ENCODE peak calls at places on chromosomes 5 and 9, in eight cellular contexts. One of them, this sample, is unnamed.

GRCh38 chr9:89791754-89792153 is 186.9 kb downstream of the GADD45G start:
- DNase-seq in stomach: no peak
- DNase-seq in tibial nerve: no peak
- DNase-seq in tibial artery: no peak
- DNase-seq in IMR-90: no peak
- DNase-seq in neural progenitor cell: no peak
- DNase-seq in sigmoid colon: no peak
- DNase-seq in heart right ventricle: no peak
- DNase-seq in this sample: peak; percentile 71

GRCh38 chr5:146529984-146530383 is 14.0 kb upstream of the GPR151 start:
- DNase-seq in stomach: no peak
- DNase-seq in tibial nerve: no peak
- DNase-seq in tibial artery: no peak
- DNase-seq in IMR-90: no peak
- DNase-seq in neural progenitor cell: no peak
- DNase-seq in sigmoid colon: no peak
- DNase-seq in heart right ventricle: no peak
- DNase-seq in this sample: no peak

GRCh38 chr5:170643591-170643990 is 139.8 kb downstream of the KCNIP1 start:
- DNase-seq in stomach: no peak
- DNase-seq in tibial nerve: no peak
- DNase-seq in tibial artery: peak; percentile 55
- DNase-seq in IMR-90: no peak
- DNase-seq in neural progenitor cell: no peak
- DNase-seq in sigmoid colon: peak; percentile 49
- DNase-seq in heart right ventricle: no peak
- DNase-seq in this sample: peak; percentile 56

GRCh38 chr5:67196537-67197059 is at the start of gene CD180:
- DNase-seq in stomach: no peak
- DNase-seq in tibial nerve: no peak
- DNase-seq in tibial artery: no peak
- DNase-seq in IMR-90: no peak
- DNase-seq in neural progenitor cell: no peak
- DNase-seq in sigmoid colon: no peak
- DNase-seq in heart right ventricle: peak; percentile 37
- DNase-seq in this sample: no peak

GRCh38 chr5:178590924-178591423 is 781 bp upstream of the COL23A1 start:
- DNase-seq in stomach: no peak
- DNase-seq in tibial nerve: no peak
- DNase-seq in tibial artery: no peak
- DNase-seq in IMR-90: peak; percentile 4
- DNase-seq in neural progenitor cell: no peak
- DNase-seq in sigmoid colon: no peak
- DNase-seq in heart right ventricle: peak; percentile 18
- DNase-seq in this sample: no peak

GRCh38 chr5:133015466-133015865 is 10.9 kb downstream of the ZCCHC10 start:
- DNase-seq in stomach: no peak
- DNase-seq in tibial nerve: no peak
- DNase-seq in tibial artery: no peak
- DNase-seq in IMR-90: no peak
- DNase-seq in neural progenitor cell: no peak
- DNase-seq in sigmoid colon: no peak
- DNase-seq in heart right ventricle: no peak
- DNase-seq in this sample: no peak

GRCh38 chr5:132002701-132003100 is 8.8 kb downstream of the ACSL6 start:
- DNase-seq in stomach: no peak
- DNase-seq in tibial nerve: no peak
- DNase-seq in tibial artery: no peak
- DNase-seq in IMR-90: no peak
- DNase-seq in neural progenitor cell: no peak
- DNase-seq in sigmoid colon: no peak
- DNase-seq in heart right ventricle: no peak
- DNase-seq in this sample: no peak

GRCh38 chr5:135398855-135399837 is at the start of gene MACROH2A1:
- DNase-seq in stomach: peak; percentile 92
- DNase-seq in tibial nerve: peak; percentile 86
- DNase-seq in tibial artery: peak; percentile 93
- DNase-seq in IMR-90: peak; percentile 79
- DNase-seq in neural progenitor cell: peak; percentile 92
- DNase-seq in sigmoid colon: peak; percentile 94
- DNase-seq in heart right ventricle: peak; percentile 91
- DNase-seq in this sample: peak; percentile 91

GRCh38 chr5:180343846-180344327 is 9.2 kb downstream of the GFPT2 start:
- DNase-seq in stomach: no peak
- DNase-seq in tibial nerve: peak; percentile 73
- DNase-seq in tibial artery: no peak
- DNase-seq in IMR-90: no peak
- DNase-seq in neural progenitor cell: peak; percentile 49
- DNase-seq in sigmoid colon: peak; percentile 78
- DNase-seq in heart right ventricle: no peak
- DNase-seq in this sample: no peak

GRCh38 chr5:163079618-163080017 is 357.8 kb upstream of the CCNG1 start:
- DNase-seq in stomach: no peak
- DNase-seq in tibial nerve: no peak
- DNase-seq in tibial artery: no peak
- DNase-seq in IMR-90: no peak
- DNase-seq in neural progenitor cell: no peak
- DNase-seq in sigmoid colon: no peak
- DNase-seq in heart right ventricle: no peak
- DNase-seq in this sample: no peak

GRCh38 chr9:129755151-129755550 is 2.3 kb upstream of the PTGES start:
- DNase-seq in stomach: no peak
- DNase-seq in tibial nerve: no peak
- DNase-seq in tibial artery: no peak
- DNase-seq in IMR-90: no peak
- DNase-seq in neural progenitor cell: no peak
- DNase-seq in sigmoid colon: no peak
- DNase-seq in heart right ventricle: no peak
- DNase-seq in this sample: no peak

GRCh38 chr5:6019612-6020011 is 358.7 kb downstream of the MED10 start:
- DNase-seq in stomach: no peak
- DNase-seq in tibial nerve: no peak
- DNase-seq in tibial artery: no peak
- DNase-seq in IMR-90: no peak
- DNase-seq in neural progenitor cell: no peak
- DNase-seq in sigmoid colon: no peak
- DNase-seq in heart right ventricle: no peak
- DNase-seq in this sample: no peak

GRCh38 chr9:3482578-3482977 is 43.2 kb downstream of the RFX3 start:
- DNase-seq in stomach: no peak
- DNase-seq in tibial nerve: no peak
- DNase-seq in tibial artery: no peak
- DNase-seq in IMR-90: no peak
- DNase-seq in neural progenitor cell: no peak
- DNase-seq in sigmoid colon: no peak
- DNase-seq in heart right ventricle: no peak
- DNase-seq in this sample: no peak

GRCh38 chr9:8766096-8766495 is 966.5 kb upstream of the DMAC1 start:
- DNase-seq in stomach: no peak
- DNase-seq in tibial nerve: no peak
- DNase-seq in tibial artery: no peak
- DNase-seq in IMR-90: no peak
- DNase-seq in neural progenitor cell: no peak
- DNase-seq in sigmoid colon: no peak
- DNase-seq in heart right ventricle: no peak
- DNase-seq in this sample: no peak

GRCh38 chr5:40499514-40500273 is 180.0 kb upstream of the PTGER4 start:
- DNase-seq in stomach: no peak
- DNase-seq in tibial nerve: no peak
- DNase-seq in tibial artery: no peak
- DNase-seq in IMR-90: no peak
- DNase-seq in neural progenitor cell: no peak
- DNase-seq in sigmoid colon: no peak
- DNase-seq in heart right ventricle: no peak
- DNase-seq in this sample: no peak

GRCh38 chr9:136438909-136439549 is 616 bp downstream of the INPP5E start:
- DNase-seq in stomach: no peak
- DNase-seq in tibial nerve: no peak
- DNase-seq in tibial artery: no peak
- DNase-seq in IMR-90: peak; percentile 11
- DNase-seq in neural progenitor cell: peak; percentile 60
- DNase-seq in sigmoid colon: no peak
- DNase-seq in heart right ventricle: no peak
- DNase-seq in this sample: peak; percentile 68

GRCh38 chr9:116061546-116062205 is 91.9 kb upstream of the PAPPA start:
- DNase-seq in stomach: no peak
- DNase-seq in tibial nerve: no peak
- DNase-seq in tibial artery: no peak
- DNase-seq in IMR-90: no peak
- DNase-seq in neural progenitor cell: no peak
- DNase-seq in sigmoid colon: no peak
- DNase-seq in heart right ventricle: no peak
- DNase-seq in this sample: no peak

GRCh38 chr5:39779836-39780235 is 355.1 kb upstream of the DAB2 start:
- DNase-seq in stomach: no peak
- DNase-seq in tibial nerve: no peak
- DNase-seq in tibial artery: no peak
- DNase-seq in IMR-90: no peak
- DNase-seq in neural progenitor cell: no peak
- DNase-seq in sigmoid colon: no peak
- DNase-seq in heart right ventricle: no peak
- DNase-seq in this sample: no peak

GRCh38 chr9:82031538-82032280 is 43.1 kb downstream of the SPATA31D1 start:
- DNase-seq in stomach: no peak
- DNase-seq in tibial nerve: peak; percentile 50
- DNase-seq in tibial artery: no peak
- DNase-seq in IMR-90: peak; percentile 88
- DNase-seq in neural progenitor cell: no peak
- DNase-seq in sigmoid colon: peak; percentile 76
- DNase-seq in heart right ventricle: peak; percentile 39
- DNase-seq in this sample: no peak

GRCh38 chr9:93681316-93682154 is 105.2 kb downstream of the PHF2 start:
- DNase-seq in stomach: peak; percentile 26
- DNase-seq in tibial nerve: peak; percentile 2
- DNase-seq in tibial artery: peak; percentile 41
- DNase-seq in IMR-90: no peak
- DNase-seq in neural progenitor cell: no peak
- DNase-seq in sigmoid colon: peak; percentile 46
- DNase-seq in heart right ventricle: peak; percentile 4
- DNase-seq in this sample: peak; percentile 70

GRCh38 chr5:14036514-14036913 is 92.0 kb upstream of the DNAH5 start:
- DNase-seq in stomach: no peak
- DNase-seq in tibial nerve: no peak
- DNase-seq in tibial artery: no peak
- DNase-seq in IMR-90: peak; percentile 69
- DNase-seq in neural progenitor cell: peak; percentile 24
- DNase-seq in sigmoid colon: no peak
- DNase-seq in heart right ventricle: no peak
- DNase-seq in this sample: no peak

GRCh38 chr5:75664933-75665332 is 52.3 kb downstream of the POC5 start:
- DNase-seq in stomach: no peak
- DNase-seq in tibial nerve: no peak
- DNase-seq in tibial artery: no peak
- DNase-seq in IMR-90: no peak
- DNase-seq in neural progenitor cell: peak; percentile 33
- DNase-seq in sigmoid colon: no peak
- DNase-seq in heart right ventricle: no peak
- DNase-seq in this sample: no peak

GRCh38 chr5:132310141-132310834 is 16.1 kb downstream of the SLC22A4 start:
- DNase-seq in stomach: no peak
- DNase-seq in tibial nerve: no peak
- DNase-seq in tibial artery: no peak
- DNase-seq in IMR-90: no peak
- DNase-seq in neural progenitor cell: no peak
- DNase-seq in sigmoid colon: no peak
- DNase-seq in heart right ventricle: no peak
- DNase-seq in this sample: no peak

GRCh38 chr5:80961376-80962281 is 1.5 kb downstream of the RASGRF2 start:
- DNase-seq in stomach: no peak
- DNase-seq in tibial nerve: no peak
- DNase-seq in tibial artery: no peak
- DNase-seq in IMR-90: peak; percentile 23
- DNase-seq in neural progenitor cell: peak; percentile 48
- DNase-seq in sigmoid colon: no peak
- DNase-seq in heart right ventricle: no peak
- DNase-seq in this sample: no peak

GRCh38 chr5:170913573-170913972 is 51.8 kb downstream of the RANBP17 start:
- DNase-seq in stomach: no peak
- DNase-seq in tibial nerve: no peak
- DNase-seq in tibial artery: no peak
- DNase-seq in IMR-90: peak; percentile 68
- DNase-seq in neural progenitor cell: no peak
- DNase-seq in sigmoid colon: no peak
- DNase-seq in heart right ventricle: no peak
- DNase-seq in this sample: no peak

GRCh38 chr9:35729101-35729500 is 2.9 kb downstream of the TLN1 start:
- DNase-seq in stomach: no peak
- DNase-seq in tibial nerve: no peak
- DNase-seq in tibial artery: no peak
- DNase-seq in IMR-90: peak; percentile 18
- DNase-seq in neural progenitor cell: no peak
- DNase-seq in sigmoid colon: no peak
- DNase-seq in heart right ventricle: no peak
- DNase-seq in this sample: no peak
- H3K4me3 ChIP-seq in stomach: peak overlapping the region; percentile 53
- H3K4me3 ChIP-seq in tibial nerve: no peak overlapping the region
- H3K4me3 ChIP-seq in tibial artery: peak overlapping the region; percentile 65
- H3K4me3 ChIP-seq in IMR-90: peak overlapping the region; percentile 99
- H3K4me3 ChIP-seq in neural progenitor cell: peak overlapping the region; percentile 35
- H3K4me3 ChIP-seq in sigmoid colon: peak overlapping the region; percentile 80
- H3K4me3 ChIP-seq in heart right ventricle: no peak overlapping the region
- H3K4me3 ChIP-seq in this sample: peak overlapping the region; percentile 84

GRCh38 chr9:35516481-35516880 is 26.6 kb downstream of the RUSC2 start:
- DNase-seq in stomach: no peak
- DNase-seq in tibial nerve: no peak
- DNase-seq in tibial artery: no peak
- DNase-seq in IMR-90: peak; percentile 75
- DNase-seq in neural progenitor cell: peak; percentile 18
- DNase-seq in sigmoid colon: no peak
- DNase-seq in heart right ventricle: no peak
- DNase-seq in this sample: no peak
- H3K27ac ChIP-seq in stomach: peak overlapping the region; percentile 86
- H3K27ac ChIP-seq in tibial nerve: peak overlapping the region; percentile 61
- H3K27ac ChIP-seq in tibial artery: peak overlapping the region; percentile 87
- H3K27ac ChIP-seq in IMR-90: peak overlapping the region; percentile 84
- H3K27ac ChIP-seq in neural progenitor cell: peak overlapping the region; percentile 15
- H3K27ac ChIP-seq in sigmoid colon: peak overlapping the region; percentile 87
- H3K27ac ChIP-seq in heart right ventricle: peak overlapping the region; percentile 77
- H3K27ac ChIP-seq in this sample: peak overlapping the region; percentile 90

DNA sequence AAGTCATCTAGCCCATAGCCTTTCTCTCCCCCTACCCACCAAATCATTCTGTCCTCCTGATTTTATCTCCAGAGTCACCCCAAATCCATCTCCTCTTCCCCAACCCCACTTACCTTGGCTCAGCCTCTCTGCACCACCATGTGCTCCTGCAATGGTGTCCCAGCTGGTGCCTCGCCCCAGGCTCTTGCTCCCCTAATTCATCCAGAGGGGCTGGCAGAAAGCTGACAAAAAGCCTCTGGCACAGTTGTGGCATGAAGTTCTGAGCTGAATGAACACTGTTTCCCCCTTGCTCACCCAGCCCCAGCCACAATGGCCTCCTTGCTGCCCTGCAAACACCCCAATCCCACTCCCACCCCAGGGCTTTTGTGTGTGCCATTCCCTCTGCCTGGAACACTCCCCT is 10.2 kb downstream of the RETREG1 start:
- DNase-seq in stomach: no peak
- DNase-seq in tibial nerve: no peak
- DNase-seq in tibial artery: no peak
- DNase-seq in IMR-90: no peak
- DNase-seq in neural progenitor cell: no peak
- DNase-seq in sigmoid colon: no peak
- DNase-seq in heart right ventricle: no peak
- DNase-seq in this sample: no peak
- H3K4me3 ChIP-seq in stomach: no peak overlapping the region
- H3K4me3 ChIP-seq in tibial nerve: no peak overlapping the region
- H3K4me3 ChIP-seq in tibial artery: no peak overlapping the region
- H3K4me3 ChIP-seq in IMR-90: no peak overlapping the region
- H3K4me3 ChIP-seq in neural progenitor cell: no peak overlapping the region
- H3K4me3 ChIP-seq in sigmoid colon: no peak overlapping the region
- H3K4me3 ChIP-seq in heart right ventricle: no peak overlapping the region
- H3K4me3 ChIP-seq in this sample: no peak overlapping the region

GRCh38 chr5:56801256-56801655 is 14.1 kb upstream of the MAP3K1 start:
- DNase-seq in stomach: no peak
- DNase-seq in tibial nerve: no peak
- DNase-seq in tibial artery: no peak
- DNase-seq in IMR-90: no peak
- DNase-seq in neural progenitor cell: no peak
- DNase-seq in sigmoid colon: no peak
- DNase-seq in heart right ventricle: no peak
- DNase-seq in this sample: no peak
- H3K27ac ChIP-seq in stomach: no peak overlapping the region
- H3K27ac ChIP-seq in tibial nerve: no peak overlapping the region
- H3K27ac ChIP-seq in tibial artery: no peak overlapping the region
- H3K27ac ChIP-seq in IMR-90: no peak overlapping the region
- H3K27ac ChIP-seq in neural progenitor cell: no peak overlapping the region
- H3K27ac ChIP-seq in sigmoid colon: no peak overlapping the region
- H3K27ac ChIP-seq in heart right ventricle: no peak overlapping the region
- H3K27ac ChIP-seq in this sample: no peak overlapping the region